ENCODE peak calls at places on chromosomes 16 and 17, in nine cellular contexts. One of them, this sample, is unnamed.

GRCh38 chr17:6454495-6455320 is 10.5 kb downstream of the PIMREG start:
- DNase-seq in breast epithelium: no peak
- DNase-seq in ovary: peak; percentile 41
- DNase-seq in spleen: peak; percentile 86
- DNase-seq in esophagus muscularis mucosa: no peak
- DNase-seq in A549: no peak
- DNase-seq in Peyer's patch: no peak
- DNase-seq in tibial nerve: no peak
- DNase-seq in transverse colon: no peak
- DNase-seq in this sample: no peak

GRCh38 chr17:1907818-1908698 is 78.3 kb downstream of the RPA1 start:
- DNase-seq in Peyer's patch: no peak
- DNase-seq in ovary: peak; percentile 45
- DNase-seq in tibial nerve: no peak
- DNase-seq in esophagus muscularis mucosa: no peak
- DNase-seq in spleen: no peak
- DNase-seq in breast epithelium: no peak
- DNase-seq in A549: no peak
- DNase-seq in transverse colon: no peak
- DNase-seq in this sample: no peak

GRCh38 chr16:9183682-9184353 is 92.4 kb downstream of the HAPSTR1 start:
- DNase-seq in transverse colon: no peak
- DNase-seq in tibial nerve: no peak
- DNase-seq in Peyer's patch: no peak
- DNase-seq in breast epithelium: no peak
- DNase-seq in spleen: no peak
- DNase-seq in ovary: no peak
- DNase-seq in A549: no peak
- DNase-seq in esophagus muscularis mucosa: no peak
- DNase-seq in this sample: no peak

GRCh38 chr17:1111599-1112443 is 68.0 kb downstream of the ABR start:
- DNase-seq in breast epithelium: no peak
- DNase-seq in esophagus muscularis mucosa: no peak
- DNase-seq in A549: peak; percentile 64
- DNase-seq in ovary: peak; percentile 59
- DNase-seq in Peyer's patch: no peak
- DNase-seq in tibial nerve: no peak
- DNase-seq in spleen: no peak
- DNase-seq in transverse colon: peak; percentile 55
- DNase-seq in this sample: peak; percentile 55

GRCh38 chr16:50781043-50781442 is 39.2 kb downstream of the CYLD start:
- DNase-seq in Peyer's patch: no peak
- DNase-seq in tibial nerve: no peak
- DNase-seq in transverse colon: no peak
- DNase-seq in A549: no peak
- DNase-seq in spleen: no peak
- DNase-seq in breast epithelium: no peak
- DNase-seq in ovary: no peak
- DNase-seq in esophagus muscularis mucosa: no peak
- DNase-seq in this sample: no peak

GRCh38 chr16:89475144-89475543 is 15.2 kb downstream of the ANKRD11 start:
- DNase-seq in esophagus muscularis mucosa: no peak
- DNase-seq in spleen: no peak
- DNase-seq in transverse colon: no peak
- DNase-seq in tibial nerve: no peak
- DNase-seq in breast epithelium: no peak
- DNase-seq in A549: no peak
- DNase-seq in Peyer's patch: no peak
- DNase-seq in ovary: no peak
- DNase-seq in this sample: no peak

GRCh38 chr16:22628994-22629393 is 118.3 kb downstream of the NPIPB5 start:
- DNase-seq in spleen: no peak
- DNase-seq in A549: no peak
- DNase-seq in esophagus muscularis mucosa: no peak
- DNase-seq in transverse colon: no peak
- DNase-seq in ovary: no peak
- DNase-seq in tibial nerve: no peak
- DNase-seq in breast epithelium: no peak
- DNase-seq in Peyer's patch: no peak
- DNase-seq in this sample: no peak

GRCh38 chr16:59993101-59993500 is 1259.0 kb upstream of the GOT2 start:
- DNase-seq in ovary: no peak
- DNase-seq in esophagus muscularis mucosa: no peak
- DNase-seq in transverse colon: no peak
- DNase-seq in A549: no peak
- DNase-seq in spleen: no peak
- DNase-seq in breast epithelium: no peak
- DNase-seq in Peyer's patch: no peak
- DNase-seq in tibial nerve: no peak
- DNase-seq in this sample: no peak

GRCh38 chr16:5032748-5033167 is 977 bp downstream of the NAGPA start:
- DNase-seq in Peyer's patch: no peak
- DNase-seq in esophagus muscularis mucosa: no peak
- DNase-seq in breast epithelium: no peak
- DNase-seq in spleen: no peak
- DNase-seq in A549: no peak
- DNase-seq in ovary: no peak
- DNase-seq in tibial nerve: no peak
- DNase-seq in transverse colon: peak; percentile 14
- DNase-seq in this sample: no peak

GRCh38 chr17:61400058-61400785 is 579 bp downstream of the TBX2 start:
- DNase-seq in breast epithelium: no peak
- DNase-seq in ovary: no peak
- DNase-seq in spleen: no peak
- DNase-seq in Peyer's patch: no peak
- DNase-seq in transverse colon: no peak
- DNase-seq in esophagus muscularis mucosa: no peak
- DNase-seq in A549: peak; percentile 74
- DNase-seq in tibial nerve: no peak
- DNase-seq in this sample: peak; percentile 90

GRCh38 chr16:46822270-46822669 is 8.7 kb downstream of the C16orf87 start:
- DNase-seq in A549: no peak
- DNase-seq in tibial nerve: no peak
- DNase-seq in esophagus muscularis mucosa: no peak
- DNase-seq in transverse colon: no peak
- DNase-seq in breast epithelium: no peak
- DNase-seq in Peyer's patch: no peak
- DNase-seq in ovary: no peak
- DNase-seq in spleen: no peak
- DNase-seq in this sample: no peak

DNA sequence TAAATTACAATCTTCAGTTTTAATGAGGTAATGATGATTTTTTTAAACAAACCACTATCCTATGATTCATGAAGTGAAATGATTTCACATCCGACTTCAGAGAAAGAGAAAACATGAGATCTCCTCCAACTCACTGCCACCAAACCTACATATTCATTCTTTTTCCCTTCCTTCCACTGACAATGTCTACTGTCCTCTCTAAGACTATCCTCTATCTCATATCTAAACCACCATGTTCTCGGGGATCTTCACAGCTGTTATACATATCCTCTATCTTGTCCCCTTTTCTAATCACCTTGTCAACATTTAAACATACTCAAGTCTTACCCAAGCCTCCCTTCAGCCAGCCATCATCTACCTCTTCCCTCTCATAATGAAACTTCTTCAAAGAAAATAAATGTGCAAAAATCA is 53.5 kb downstream of the SMURF2 start:
- DNase-seq in transverse colon: no peak
- DNase-seq in breast epithelium: no peak
- DNase-seq in tibial nerve: no peak
- DNase-seq in ovary: no peak
- DNase-seq in Peyer's patch: no peak
- DNase-seq in spleen: no peak
- DNase-seq in esophagus muscularis mucosa: no peak
- DNase-seq in A549: no peak
- DNase-seq in this sample: no peak
- TF ChIP-seq POLR2A in transverse colon: no peak
- TF ChIP-seq POLR2A in breast epithelium: no peak
- TF ChIP-seq POLR2A in tibial nerve: no peak
- TF ChIP-seq POLR2A in ovary: no peak
- TF ChIP-seq POLR2A in Peyer's patch: no peak
- TF ChIP-seq POLR2A in spleen: no peak
- TF ChIP-seq POLR2A in esophagus muscularis mucosa: no peak
- TF ChIP-seq POLR2A in A549: no peak
- TF ChIP-seq POLR2A in this sample: no peak

GRCh38 chr16:72517154-72517553 is 345.2 kb upstream of the PMFBP1 start:
- DNase-seq in Peyer's patch: no peak
- DNase-seq in ovary: no peak
- DNase-seq in tibial nerve: no peak
- DNase-seq in esophagus muscularis mucosa: no peak
- DNase-seq in transverse colon: no peak
- DNase-seq in spleen: no peak
- DNase-seq in A549: no peak
- DNase-seq in breast epithelium: no peak
- DNase-seq in this sample: no peak

GRCh38 chr16:72523087-72523486 is 351.1 kb upstream of the PMFBP1 start:
- DNase-seq in esophagus muscularis mucosa: no peak
- DNase-seq in breast epithelium: no peak
- DNase-seq in Peyer's patch: no peak
- DNase-seq in tibial nerve: no peak
- DNase-seq in A549: no peak
- DNase-seq in ovary: no peak
- DNase-seq in transverse colon: no peak
- DNase-seq in spleen: no peak
- DNase-seq in this sample: no peak
- H3K4me1 ChIP-seq in esophagus muscularis mucosa: no peaks in the 10 kb centered on the region
- H3K4me1 ChIP-seq in breast epithelium: no peaks in the 10 kb centered on the region
- H3K4me1 ChIP-seq in Peyer's patch: no peaks in the 10 kb centered on the region
- H3K4me1 ChIP-seq in tibial nerve: no peaks in the 10 kb centered on the region
- H3K4me1 ChIP-seq in A549: no peaks in the 10 kb centered on the region
- H3K4me1 ChIP-seq in ovary: no peaks in the 10 kb centered on the region
- H3K4me1 ChIP-seq in transverse colon: no peaks in the 10 kb centered on the region
- H3K4me1 ChIP-seq in spleen: no peaks in the 10 kb centered on the region
- H3K4me1 ChIP-seq in this sample: no peaks in the 10 kb centered on the region

GRCh38 chr17:16439867-16440351 is 24.5 kb downstream of the TRPV2 start:
- DNase-seq in ovary: no peak
- DNase-seq in esophagus muscularis mucosa: no peak
- DNase-seq in tibial nerve: no peak
- DNase-seq in breast epithelium: no peak
- DNase-seq in A549: no peak
- DNase-seq in transverse colon: no peak
- DNase-seq in Peyer's patch: no peak
- DNase-seq in spleen: no peak
- DNase-seq in this sample: no peak

GRCh38 chr17:16437083-16437482 is 21.7 kb downstream of the TRPV2 start:
- DNase-seq in Peyer's patch: no peak
- DNase-seq in transverse colon: no peak
- DNase-seq in A549: no peak
- DNase-seq in spleen: no peak
- DNase-seq in breast epithelium: no peak
- DNase-seq in ovary: no peak
- DNase-seq in tibial nerve: no peak
- DNase-seq in esophagus muscularis mucosa: no peak
- DNase-seq in this sample: no peak

GRCh38 chr17:16438173-16438556 is 22.8 kb downstream of the TRPV2 start:
- DNase-seq in Peyer's patch: no peak
- DNase-seq in tibial nerve: no peak
- DNase-seq in ovary: no peak
- DNase-seq in breast epithelium: no peak
- DNase-seq in spleen: no peak
- DNase-seq in transverse colon: no peak
- DNase-seq in A549: no peak
- DNase-seq in esophagus muscularis mucosa: no peak
- DNase-seq in this sample: no peak

GRCh38 chr17:16439303-16439791 is 24.0 kb downstream of the TRPV2 start:
- DNase-seq in breast epithelium: no peak
- DNase-seq in tibial nerve: no peak
- DNase-seq in esophagus muscularis mucosa: no peak
- DNase-seq in ovary: no peak
- DNase-seq in transverse colon: no peak
- DNase-seq in spleen: no peak
- DNase-seq in A549: no peak
- DNase-seq in Peyer's patch: peak; percentile 32
- DNase-seq in this sample: no peak

GRCh38 chr17:16438557-16439302 is 23.4 kb downstream of the TRPV2 start:
- DNase-seq in breast epithelium: peak; percentile 96
- DNase-seq in A549: peak; percentile 100
- DNase-seq in ovary: peak; percentile 95
- DNase-seq in Peyer's patch: peak; percentile 90
- DNase-seq in spleen: peak; percentile 96
- DNase-seq in transverse colon: peak; percentile 96
- DNase-seq in tibial nerve: peak; percentile 93
- DNase-seq in esophagus muscularis mucosa: peak; percentile 99
- DNase-seq in this sample: peak; percentile 95
- TF ChIP-seq POLR2A in breast epithelium: peak; percentile 32
- TF ChIP-seq POLR2A in A549: peak; percentile 96
- TF ChIP-seq POLR2A in ovary: peak; percentile 55
- TF ChIP-seq POLR2A in Peyer's patch: peak; percentile 87
- TF ChIP-seq POLR2A in spleen: no peak
- TF ChIP-seq POLR2A in transverse colon: peak; percentile 96
- TF ChIP-seq POLR2A in tibial nerve: peak; percentile 69
- TF ChIP-seq POLR2A in esophagus muscularis mucosa: peak; percentile 78
- TF ChIP-seq POLR2A in this sample: no peak

GRCh38 chr16:27640277-27640600 is 90.3 kb downstream of the KATNIP start:
- DNase-seq in transverse colon: no peak
- DNase-seq in A549: no peak
- DNase-seq in Peyer's patch: no peak
- DNase-seq in breast epithelium: peak; percentile 43
- DNase-seq in spleen: no peak
- DNase-seq in ovary: no peak
- DNase-seq in tibial nerve: no peak
- DNase-seq in esophagus muscularis mucosa: no peak
- DNase-seq in this sample: peak; percentile 40

GRCh38 chr16:27641260-27641659 is 91.3 kb downstream of the KATNIP start:
- DNase-seq in spleen: no peak
- DNase-seq in breast epithelium: no peak
- DNase-seq in esophagus muscularis mucosa: no peak
- DNase-seq in A549: no peak
- DNase-seq in tibial nerve: no peak
- DNase-seq in ovary: no peak
- DNase-seq in Peyer's patch: no peak
- DNase-seq in transverse colon: no peak
- DNase-seq in this sample: no peak

GRCh38 chr16:27639588-27640276 is 89.8 kb downstream of the KATNIP start:
- DNase-seq in Peyer's patch: no peak
- DNase-seq in A549: peak; percentile 57
- DNase-seq in tibial nerve: peak; percentile 38
- DNase-seq in breast epithelium: no peak
- DNase-seq in ovary: no peak
- DNase-seq in spleen: no peak
- DNase-seq in esophagus muscularis mucosa: no peak
- DNase-seq in transverse colon: no peak
- DNase-seq in this sample: no peak

GRCh38 chr16:27644165-27644564 is 94.2 kb downstream of the KATNIP start:
- DNase-seq in transverse colon: no peak
- DNase-seq in breast epithelium: no peak
- DNase-seq in spleen: no peak
- DNase-seq in esophagus muscularis mucosa: no peak
- DNase-seq in A549: no peak
- DNase-seq in ovary: no peak
- DNase-seq in tibial nerve: no peak
- DNase-seq in Peyer's patch: no peak
- DNase-seq in this sample: no peak

DNA sequence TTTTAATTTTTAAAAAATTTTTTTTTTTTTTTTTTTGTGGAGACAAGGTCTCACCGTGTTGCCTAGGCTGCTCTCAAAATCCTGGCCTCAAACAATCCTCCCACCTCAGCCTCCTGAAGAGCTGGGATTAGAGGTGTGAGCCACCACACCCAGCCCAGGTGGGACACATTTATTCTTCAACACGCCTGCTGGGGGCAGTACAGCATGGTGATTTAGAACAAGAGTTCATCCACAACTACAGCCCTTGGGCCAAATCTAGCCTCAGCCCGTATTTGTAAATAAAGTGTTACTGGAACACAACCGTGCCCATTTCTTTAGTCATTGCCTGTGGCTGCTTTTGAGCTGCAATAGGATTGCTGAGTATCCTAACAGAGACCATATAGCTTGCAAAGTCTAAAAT is 92.8 kb downstream of the KATNIP start:
- DNase-seq in tibial nerve: no peak
- DNase-seq in transverse colon: no peak
- DNase-seq in spleen: no peak
- DNase-seq in Peyer's patch: no peak
- DNase-seq in A549: no peak
- DNase-seq in esophagus muscularis mucosa: no peak
- DNase-seq in ovary: no peak
- DNase-seq in breast epithelium: no peak
- DNase-seq in this sample: no peak
- H3K4me1 ChIP-seq in tibial nerve: no peaks in the 10 kb centered on the region
- H3K4me1 ChIP-seq in transverse colon: no peaks in the 10 kb centered on the region
- H3K4me1 ChIP-seq in spleen: no peaks in the 10 kb centered on the region
- H3K4me1 ChIP-seq in Peyer's patch: no peaks in the 10 kb centered on the region
- H3K4me1 ChIP-seq in A549: no peaks in the 10 kb centered on the region
- H3K4me1 ChIP-seq in esophagus muscularis mucosa: no peaks in the 10 kb centered on the region
- H3K4me1 ChIP-seq in ovary: no peaks in the 10 kb centered on the region
- H3K4me1 ChIP-seq in breast epithelium: no peaks in the 10 kb centered on the region
- H3K4me1 ChIP-seq in this sample: no peaks in the 10 kb centered on the region

This sample was measured in upper lobe of left lung.